ENCODE peak calls at places on chromosome 3, in four cellular contexts. U is GM12878, A is K562, T is HepG2. I is an unnamed sample.
A peak's percentile ranks its signal among the peaks of the same experiment; 100 is the strongest.

GRCh38 chr3:190173426-190173825 is 52.7 kb upstream of the P3H2 start:
- DNase-seq in T (no peak), A (no peak), U (no peak), I (no peak)

GRCh38 chr3:17065315-17065714 is 180.6 kb downstream of the PLCL2 start:
- DNase-seq in A (no peak), T (no peak), U (no peak), I (no peak)

GRCh38 chr3:100665230-100665629 is 44.1 kb upstream of the TFG start:
- DNase-seq in T (no peak), A (no peak), U (peak; percentile 3), I (no peak)

GRCh38 chr3:127288921-127289645 is 1.2 kb upstream of the PRR20G start:
- DNase-seq in A (no peak), U (no peak), T (peak; percentile 22), I (no peak)

GRCh38 chr3:1374471-1374870 is 281.6 kb downstream of the CNTN6 start:
- DNase-seq in U (no peak), T (no peak), A (no peak), I (no peak)

GRCh38 chr3:113676252-113676651 is 20.2 kb downstream of the USF3 start:
- DNase-seq in T (no peak), A (no peak), U (no peak), I (no peak)

GRCh38 chr3:184727357-184728060 is 15.6 kb upstream of the MAGEF1 start:
- DNase-seq in U (no peak), A (peak; percentile 74), T (peak; percentile 75), I (peak; percentile 69)

GRCh38 chr3:71307884-71308697 is 275.4 kb downstream of the FOXP1 start:
- DNase-seq in U (no peak), T (no peak), A (no peak), I (no peak)

GRCh38 chr3:112009670-112010069 is 10.9 kb downstream of the TAGLN3 start:
- DNase-seq in A (no peak), U (no peak), T (no peak), I (no peak)

GRCh38 chr3:142366434-142366833 is 81.4 kb downstream of the XRN1 start:
- DNase-seq in A (peak; percentile 12), T (peak; percentile 2), U (no peak), I (peak; percentile 12)

GRCh38 chr3:141680620-141681389 is 57.3 kb upstream of the RNF7 start:
- DNase-seq in U (no peak), T (no peak), A (no peak), I (no peak)

GRCh38 chr3:131795382-131796085 is 239.3 kb downstream of the CPNE4 start:
- DNase-seq in U (no peak), A (peak; percentile 41), T (no peak), I (no peak)

GRCh38 chr3:54225841-54226528 is 103.6 kb downstream of the CACNA2D3 start:
- DNase-seq in T (no peak), U (no peak), A (no peak), I (no peak)

GRCh38 chr3:101803939-101804338 is 24.9 kb downstream of the NXPE3 start:
- DNase-seq in U (no peak), A (no peak), T (no peak), I (no peak)

GRCh38 chr3:38165722-38166387 is 518 bp downstream of the OXSR1 start:
- DNase-seq in A (peak; percentile 74), U (no peak), T (peak; percentile 31), I (no peak)

GRCh38 chr3:28916713-28917499 is 364.0 kb upstream of the RBMS3 start:
- DNase-seq in A (no peak), T (no peak), U (peak; percentile 61), I (peak; percentile 26)

GRCh38 chr3:113105980-113106379 is 105.4 kb upstream of the BOC start:
- DNase-seq in T (no peak), U (no peak), A (no peak), I (no peak)

GRCh38 chr3:159796744-159797143 is 191.9 kb upstream of the IL12A start:
- DNase-seq in U (no peak), T (no peak), A (no peak), I (no peak)

GRCh38 chr3:192570757-192571156 is 156.6 kb downstream of the FGF12 start:
- DNase-seq in U (no peak), A (no peak), T (no peak), I (peak; percentile 5)

GRCh38 chr3:74470313-74470712 is 144.1 kb downstream of the CNTN3 start:
- DNase-seq in A (no peak), T (no peak), U (no peak), I (no peak)

GRCh38 chr3:160038862-160039562 is 50.4 kb downstream of the IL12A start:
- DNase-seq in T (no peak), U (no peak), A (no peak), I (peak; percentile 16)

GRCh38 chr3:38455639-38456430 is 2.1 kb downstream of the ACVR2B start:
- DNase-seq in T (no peak), A (peak; percentile 13), U (no peak), I (no peak)

GRCh38 chr3:8643693-8644365 is 769 bp downstream of the SSUH2 start:
- DNase-seq in T (no peak), A (no peak), U (no peak), I (no peak)

GRCh38 chr3:73432021-73432722 is 192.6 kb downstream of the PDZRN3 start:
- DNase-seq in A (peak; percentile 41), U (no peak), T (peak; percentile 53), I (peak; percentile 62)

GRCh38 chr3:30501526-30501925 is 104.9 kb upstream of the TGFBR2 start:
- DNase-seq in T (no peak), A (no peak), U (no peak), I (no peak)

GRCh38 chr3:188584162-188584529 is 430.2 kb downstream of the LPP start:
- DNase-seq in T (no peak), U (no peak), A (no peak), I (no peak)

GRCh38 chr3:101824691-101825090 is 24.6 kb upstream of the NFKBIZ start:
- DNase-seq in A (no peak), T (no peak), U (no peak), I (no peak)

GRCh38 chr3:60886518-60886917 is 364.7 kb downstream of the FHIT start:
- DNase-seq in A (no peak), T (no peak), U (no peak), I (no peak)

DNA sequence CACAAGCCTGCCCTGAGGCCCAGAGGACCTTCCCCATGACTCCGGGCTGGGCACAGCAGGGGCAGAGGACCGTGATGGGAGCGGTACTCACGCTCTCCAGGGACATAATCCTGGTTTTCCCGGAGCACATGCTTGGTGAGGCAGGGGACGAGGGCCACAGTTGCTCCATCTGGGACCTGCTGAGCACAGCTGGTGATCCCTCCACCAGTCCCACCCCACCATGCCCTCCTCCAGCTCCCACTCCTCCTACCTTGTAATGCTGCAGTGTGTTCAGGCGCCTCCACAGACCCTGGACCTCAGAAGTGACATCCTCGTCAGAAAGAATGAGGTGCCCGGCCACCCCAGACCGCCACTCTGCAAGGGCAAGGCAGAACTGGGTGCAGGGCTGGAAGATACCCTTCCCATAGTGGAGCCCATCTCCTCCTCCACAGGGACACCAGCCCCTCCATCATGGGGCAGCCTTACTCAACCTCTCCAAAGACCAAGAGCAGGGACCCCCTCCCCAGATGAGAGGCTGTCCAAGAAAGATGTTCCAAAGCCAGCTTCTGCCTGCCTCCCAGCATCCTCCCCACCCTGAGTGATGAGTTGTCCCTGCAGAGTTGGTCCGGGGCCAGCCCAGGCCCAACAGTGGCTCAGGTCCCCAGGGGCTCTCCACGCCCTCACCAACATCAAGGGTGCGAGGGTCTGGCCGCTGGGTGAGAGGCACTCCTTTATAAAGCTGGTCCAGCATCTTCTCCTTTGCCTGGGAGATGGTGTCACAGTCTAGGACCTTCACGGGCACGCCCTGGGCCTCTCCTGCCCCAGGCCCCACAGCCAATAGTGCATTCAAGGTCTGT is 19.5 kb downstream of the PLXNB1 start:
- DNase-seq in U (no peak), A (no peak), T (no peak), I (no peak)
- TF ChIP-seq BHLHE40 in U (no peak), A (no peak), T (no peak), I (no peak)

DNA sequence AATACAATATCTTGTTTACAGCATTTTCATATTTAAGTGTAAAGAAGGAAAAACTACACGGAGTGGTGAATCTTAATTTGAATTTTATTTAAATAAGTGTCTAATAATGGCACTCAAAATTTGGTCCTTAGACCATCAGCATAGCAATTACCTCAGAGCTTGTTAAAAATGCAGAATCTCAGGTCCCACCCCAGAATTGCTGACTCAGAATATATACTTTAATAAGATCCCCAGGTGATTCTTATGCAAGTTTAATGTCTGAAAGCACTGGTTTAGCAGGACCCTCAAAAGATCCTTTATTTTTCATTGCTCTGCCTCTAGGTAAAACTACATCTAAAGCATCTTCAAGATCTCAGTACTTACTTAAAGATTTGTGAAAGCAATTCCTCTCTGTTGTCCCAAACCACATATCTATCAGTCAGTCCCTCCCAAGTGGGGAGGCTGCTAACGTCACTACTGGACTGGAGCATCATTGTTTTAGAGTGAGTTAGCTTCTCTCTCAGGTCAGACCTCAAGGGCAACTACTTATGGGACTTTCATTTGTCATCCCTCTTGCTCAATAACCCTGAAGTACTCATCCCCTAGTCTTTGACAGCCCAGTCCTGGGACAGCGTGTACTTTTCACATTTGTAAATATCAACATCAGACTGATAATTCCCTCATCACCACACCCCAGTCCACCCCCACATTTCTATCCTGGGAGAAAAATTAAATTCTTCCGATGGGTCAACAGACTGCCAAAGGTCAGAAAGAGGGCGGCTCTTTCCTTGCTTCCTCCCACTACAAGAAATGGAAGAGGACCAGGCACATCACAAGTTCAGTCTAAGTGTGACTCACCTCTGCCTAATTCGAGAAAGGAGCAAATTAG is 76.7 kb downstream of the CBLB start:
- DNase-seq in T (peak; percentile 60), A (no peak), U (no peak), I (no peak)
- TF ChIP-seq TARDBP in T (no peak), A (no peak), U (no peak), I (no peak)

GRCh38 chr3:128285925-128286275 is 132.6 kb downstream of the EEFSEC start:
- DNase-seq in U (no peak), A (no peak), T (no peak), I (no peak)

GRCh38 chr3:128286691-128287090 is 133.4 kb downstream of the EEFSEC start:
- DNase-seq in T (no peak), A (no peak), U (no peak), I (no peak)

GRCh38 chr3:128287161-128287560 is 133.9 kb downstream of the EEFSEC start:
- DNase-seq in T (no peak), U (no peak), A (no peak), I (no peak)

GRCh38 chr3:128290484-128290883 is 137.2 kb downstream of the EEFSEC start:
- DNase-seq in U (no peak), T (no peak), A (no peak), I (no peak)

GRCh38 chr3:128289534-128289933 is 136.3 kb downstream of the EEFSEC start:
- DNase-seq in A (no peak), T (no peak), U (no peak), I (no peak)
- TF ChIP-seq BHLHE40 in A (no peak), T (no peak), U (no peak), I (no peak)

DNA sequence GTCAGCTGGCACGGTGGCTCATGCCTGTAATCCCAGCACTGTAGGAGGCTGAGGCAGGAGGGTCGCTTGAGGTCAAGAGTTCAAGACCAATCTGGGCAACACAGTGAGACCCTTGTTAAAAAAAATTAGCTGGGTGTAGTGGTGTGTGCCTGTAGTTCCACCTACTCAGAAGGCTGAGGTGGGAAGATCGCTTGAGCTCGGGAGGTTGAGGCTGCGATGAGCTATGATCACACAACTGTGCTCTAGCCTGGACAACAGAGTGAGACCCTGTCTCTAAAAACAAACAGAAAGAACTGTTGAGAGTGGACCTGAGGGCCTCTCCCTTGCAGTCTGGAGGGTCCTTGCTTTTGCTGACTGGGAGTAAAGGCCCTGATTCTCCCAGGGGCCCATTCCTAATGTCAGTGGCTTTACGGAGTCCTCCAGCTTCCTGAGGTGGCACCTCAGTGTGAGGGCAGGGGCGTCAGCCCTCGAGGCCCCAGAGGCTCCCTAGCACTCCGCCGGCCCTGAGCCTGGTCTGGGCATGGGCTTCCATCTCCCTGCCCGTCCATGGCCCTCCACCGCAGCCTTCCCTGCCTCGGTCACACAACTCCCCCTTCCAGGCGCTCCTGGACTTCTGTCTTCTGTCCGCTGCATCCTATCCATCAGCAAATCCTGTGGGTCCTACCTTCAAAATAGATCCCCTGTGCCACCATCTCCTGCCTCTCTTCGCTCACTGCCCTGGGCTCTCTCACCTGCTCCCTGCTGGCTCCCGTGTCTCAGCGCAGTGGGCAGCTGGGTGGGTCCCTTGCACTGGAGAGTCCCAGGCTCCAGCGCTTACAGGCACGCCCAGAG is 19.0 kb downstream of the FBLN2 start:
- DNase-seq in U (no peak), A (no peak), T (no peak), I (no peak)
- TF ChIP-seq TARDBP in U (no peak), A (no peak), T (no peak), I (no peak)

I was measured in HEK293T.